ENCODE peak calls at places on chromosomes 4 and X, in five cellular contexts. One of them, this sample, is unnamed.

GRCh38 chr4:157918036-157918832 is 254.6 kb downstream of the GASK1B start:
- DNase-seq in cardiac fibroblast: no peak
- DNase-seq in OCI-LY7: no peak
- DNase-seq in GM20000: no peak
- DNase-seq in cardiac muscle cell: no peak
- DNase-seq in this sample: no peak

GRCh38 chrX:39652336-39652735 is 445.4 kb downstream of the BCOR start:
- DNase-seq in cardiac fibroblast: peak
- DNase-seq in GM20000: peak
- DNase-seq in cardiac muscle cell: no peak
- DNase-seq in OCI-LY7: peak
- DNase-seq in this sample: no peak

GRCh38 chr4:184331155-184331995 is 113.7 kb upstream of the ENPP6 start:
- DNase-seq in OCI-LY7: peak
- DNase-seq in cardiac fibroblast: no peak
- DNase-seq in cardiac muscle cell: no peak
- DNase-seq in GM20000: no peak
- DNase-seq in this sample: peak

GRCh38 chrX:98057176-98057575 is 1173.5 kb downstream of the RPA4 start:
- DNase-seq in cardiac fibroblast: no peak
- DNase-seq in GM20000: no peak
- DNase-seq in OCI-LY7: no peak
- DNase-seq in cardiac muscle cell: no peak
- DNase-seq in this sample: no peak

GRCh38 chrX:111098874-111099273 is 2.9 kb downstream of the PAK3 start:
- DNase-seq in GM20000: peak
- DNase-seq in OCI-LY7: peak
- DNase-seq in cardiac fibroblast: peak
- DNase-seq in cardiac muscle cell: peak
- DNase-seq in this sample: peak

GRCh38 chrX:39736219-39737211 is 361.2 kb downstream of the BCOR start:
- DNase-seq in GM20000: no peak
- DNase-seq in OCI-LY7: no peak
- DNase-seq in cardiac muscle cell: no peak
- DNase-seq in cardiac fibroblast: peak
- DNase-seq in this sample: peak

GRCh38 chr4:56764775-56765174 is 56.7 kb downstream of the SPINK2 start:
- DNase-seq in cardiac muscle cell: no peak
- DNase-seq in cardiac fibroblast: no peak
- DNase-seq in OCI-LY7: no peak
- DNase-seq in GM20000: no peak
- DNase-seq in this sample: no peak

GRCh38 chrX:12814434-12814833 is 23.2 kb downstream of the PRPS2 start:
- DNase-seq in GM20000: peak
- DNase-seq in cardiac fibroblast: peak
- DNase-seq in cardiac muscle cell: peak
- DNase-seq in OCI-LY7: peak
- DNase-seq in this sample: no peak

GRCh38 chr4:61446957-61447356 is 246.8 kb downstream of the ADGRL3 start:
- DNase-seq in OCI-LY7: no peak
- DNase-seq in cardiac fibroblast: no peak
- DNase-seq in GM20000: no peak
- DNase-seq in cardiac muscle cell: no peak
- DNase-seq in this sample: no peak

GRCh38 chrX:136491832-136492231 is 4.1 kb downstream of the BRS3 start:
- DNase-seq in GM20000: no peak
- DNase-seq in OCI-LY7: peak
- DNase-seq in cardiac muscle cell: no peak
- DNase-seq in cardiac fibroblast: no peak
- DNase-seq in this sample: no peak

GRCh38 chr4:152115794-152116193 is 355.0 kb upstream of the GATB start:
- DNase-seq in cardiac fibroblast: no peak
- DNase-seq in cardiac muscle cell: no peak
- DNase-seq in OCI-LY7: no peak
- DNase-seq in GM20000: peak
- DNase-seq in this sample: peak

GRCh38 chr4:53885668-53886067 is 178.7 kb downstream of the CHIC2 start:
- DNase-seq in cardiac muscle cell: no peak
- DNase-seq in OCI-LY7: no peak
- DNase-seq in cardiac fibroblast: peak
- DNase-seq in GM20000: no peak
- DNase-seq in this sample: no peak

GRCh38 chr4:8525383-8526120 is 54.6 kb upstream of the GPR78 start:
- DNase-seq in cardiac muscle cell: no peak
- DNase-seq in OCI-LY7: no peak
- DNase-seq in GM20000: no peak
- DNase-seq in cardiac fibroblast: peak
- DNase-seq in this sample: no peak

GRCh38 chrX:135484636-135485289 is 35.7 kb upstream of the INTS6L start:
- DNase-seq in cardiac muscle cell: peak
- DNase-seq in OCI-LY7: peak
- DNase-seq in cardiac fibroblast: peak
- DNase-seq in GM20000: peak
- DNase-seq in this sample: peak

GRCh38 chr4:74098628-74098995 is 383 bp downstream of the CXCL2 start:
- DNase-seq in cardiac fibroblast: peak
- DNase-seq in OCI-LY7: no peak
- DNase-seq in GM20000: no peak
- DNase-seq in cardiac muscle cell: peak
- DNase-seq in this sample: no peak
- TF ChIP-seq CTCF in cardiac fibroblast: no peak
- TF ChIP-seq CTCF in OCI-LY7: no peak
- TF ChIP-seq CTCF in GM20000: no peak
- TF ChIP-seq CTCF in cardiac muscle cell: peak
- TF ChIP-seq CTCF in this sample: no peak

GRCh38 chr4:182944484-182945227 is 27.5 kb upstream of the DCTD start:
- DNase-seq in GM20000: no peak
- DNase-seq in cardiac muscle cell: no peak
- DNase-seq in OCI-LY7: no peak
- DNase-seq in cardiac fibroblast: no peak
- DNase-seq in this sample: no peak
- TF ChIP-seq CTCF in GM20000: no peak
- TF ChIP-seq CTCF in cardiac muscle cell: no peak
- TF ChIP-seq CTCF in OCI-LY7: no peak
- TF ChIP-seq CTCF in cardiac fibroblast: no peak
- TF ChIP-seq CTCF in this sample: no peak

GRCh38 chrX:154717824-154718223 is 33.1 kb downstream of the GAB3 start:
- DNase-seq in cardiac fibroblast: peak
- DNase-seq in cardiac muscle cell: no peak
- DNase-seq in GM20000: no peak
- DNase-seq in OCI-LY7: peak
- DNase-seq in this sample: no peak
- TF ChIP-seq CTCF in cardiac fibroblast: no peak
- TF ChIP-seq CTCF in cardiac muscle cell: peak
- TF ChIP-seq CTCF in GM20000: no peak
- TF ChIP-seq CTCF in OCI-LY7: peak
- TF ChIP-seq CTCF in this sample: no peak

DNA sequence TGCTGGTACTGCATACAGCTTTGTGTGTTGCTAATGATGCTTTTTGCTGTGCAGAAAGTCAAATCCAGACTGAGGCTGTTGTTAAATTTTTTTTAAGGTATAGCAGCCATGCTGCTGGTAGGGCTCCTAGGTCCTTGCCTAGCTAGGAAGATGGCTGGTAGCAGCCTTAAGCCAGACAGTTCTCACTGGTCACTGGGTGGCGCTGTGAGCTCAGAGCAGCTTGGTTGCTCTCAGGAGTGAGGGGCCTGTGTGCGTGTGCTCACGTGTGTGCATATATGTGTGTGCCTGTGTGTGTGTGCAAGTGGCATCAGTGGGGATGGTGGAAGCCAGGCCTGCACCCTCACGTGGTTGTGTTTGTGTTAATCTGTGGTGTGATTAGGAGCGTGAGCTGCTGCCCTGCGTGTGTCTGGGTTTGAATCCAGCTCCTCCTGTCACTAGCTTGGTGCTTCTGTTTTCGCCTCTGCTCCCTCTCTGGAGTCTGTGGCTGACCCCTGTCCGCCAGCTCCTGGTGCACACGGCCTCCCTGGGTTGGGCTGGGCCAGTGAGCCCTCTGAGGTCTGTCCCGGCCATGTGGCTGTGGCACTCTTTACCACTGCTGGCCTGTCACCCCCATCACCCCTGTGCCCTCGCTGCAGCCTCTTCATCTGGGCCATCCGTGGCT is 46.1 kb downstream of the SORCS2 start:
- DNase-seq in cardiac muscle cell: no peak
- DNase-seq in cardiac fibroblast: no peak
- DNase-seq in OCI-LY7: peak
- DNase-seq in GM20000: no peak
- DNase-seq in this sample: no peak
- TF ChIP-seq CTCF in cardiac muscle cell: no peak
- TF ChIP-seq CTCF in cardiac fibroblast: no peak
- TF ChIP-seq CTCF in OCI-LY7: peak
- TF ChIP-seq CTCF in GM20000: no peak
- TF ChIP-seq CTCF in this sample: no peak

This sample was measured in testis.